ENCODE peak calls at places on chromosome 9, in six cellular contexts. T, A, K, B, I and V are unnamed samples.

GRCh38 chr9:136862849-136863622 is 3.1 kb downstream of the EDF1 start:
- DNase-seq in K (no peak), I (no peak), B (no peak), T (no peak), A (no peak), V (no peak)

GRCh38 chr9:137705443-137705863 is 86.6 kb downstream of the EHMT1 start:
- DNase-seq in I (peak), K (no peak), B (no peak), A (no peak), T (no peak), V (peak)

GRCh38 chr9:93143830-93144530 is 9.9 kb upstream of the NINJ1 start:
- DNase-seq in A (peak), K (no peak), T (no peak), I (no peak), B (no peak), V (no peak)

GRCh38 chr9:12162101-12162500 is 531.1 kb upstream of the TYRP1 start:
- DNase-seq in I (no peak), K (no peak), T (no peak), B (no peak), A (no peak), V (no peak)

GRCh38 chr9:125784286-125785049 is 37.3 kb downstream of the PBX3 start:
- DNase-seq in I (no peak), B (no peak), T (no peak), A (no peak), K (no peak), V (no peak)

GRCh38 chr9:77588319-77588937 is 59.7 kb downstream of the GNA14 start:
- DNase-seq in K (peak), A (no peak), I (no peak), T (no peak), B (peak), V (no peak)

GRCh38 chr9:15622596-15622995 is 69.8 kb downstream of the CCDC171 start:
- DNase-seq in K (no peak), I (no peak), A (peak), B (no peak), T (no peak), V (no peak)

GRCh38 chr9:97759611-97760288 is 62.6 kb upstream of the XPA start:
- DNase-seq in K (no peak), B (peak), A (no peak), T (no peak), I (no peak), V (no peak)

GRCh38 chr9:93303258-93303771 is 119.4 kb downstream of the WNK2 start:
- DNase-seq in B (no peak), A (no peak), T (no peak), I (peak), K (no peak), V (peak)

GRCh38 chr9:117046666-117047327 is 359.7 kb downstream of the TRIM32 start:
- DNase-seq in A (no peak), K (no peak), I (no peak), B (no peak), T (no peak), V (peak)

GRCh38 chr9:23842531-23843129 is 16.6 kb upstream of the ELAVL2 start:
- DNase-seq in A (no peak), I (no peak), B (no peak), K (no peak), T (no peak), V (no peak)

GRCh38 chr9:98256632-98257218 is 1.3 kb upstream of the TBC1D2 start:
- DNase-seq in I (no peak), B (no peak), K (no peak), T (no peak), A (peak), V (no peak)

GRCh38 chr9:127349483-127350127 is 47.4 kb upstream of the SLC2A8 start:
- DNase-seq in B (no peak), K (no peak), T (no peak), I (no peak), A (no peak), V (no peak)

GRCh38 chr9:138119202-138120027 is 241.8 kb downstream of the CACNA1B start:
- DNase-seq in A (no peak), B (no peak), K (no peak), I (no peak), T (no peak), V (no peak)

GRCh38 chr9:109456811-109457210 is 41.3 kb downstream of the PTPN3 start:
- DNase-seq in K (no peak), T (no peak), A (no peak), I (no peak), B (no peak), V (no peak)

GRCh38 chr9:22008662-22009562 is at the start of gene CDKN2B:
- DNase-seq in K (peak), T (peak), B (peak), A (no peak), I (peak), V (peak)

GRCh38 chr9:125646222-125647100 is 60.5 kb downstream of the MAPKAP1 start:
- DNase-seq in A (peak), K (no peak), T (no peak), B (no peak), I (no peak), V (no peak)

GRCh38 chr9:115593587-115594091 is 475.7 kb upstream of the TNC start:
- DNase-seq in B (peak), K (no peak), I (peak), T (no peak), A (peak), V (peak)

GRCh38 chr9:17824191-17824926 is 245.5 kb downstream of the SH3GL2 start:
- DNase-seq in K (no peak), T (no peak), B (no peak), A (peak), I (no peak), V (no peak)

GRCh38 chr9:105173306-105173705 is 71.1 kb upstream of the SLC44A1 start:
- DNase-seq in I (no peak), K (no peak), A (no peak), B (no peak), T (no peak), V (no peak)

GRCh38 chr9:128724744-128725211 is 851 bp upstream of the ZDHHC12 start:
- DNase-seq in B (peak), K (no peak), A (peak), T (peak), I (peak), V (peak)
- TF ChIP-seq CTCF in B (no peak), K (no peak), A (no peak), T (no peak), I (peak), V (no peak)

DNA sequence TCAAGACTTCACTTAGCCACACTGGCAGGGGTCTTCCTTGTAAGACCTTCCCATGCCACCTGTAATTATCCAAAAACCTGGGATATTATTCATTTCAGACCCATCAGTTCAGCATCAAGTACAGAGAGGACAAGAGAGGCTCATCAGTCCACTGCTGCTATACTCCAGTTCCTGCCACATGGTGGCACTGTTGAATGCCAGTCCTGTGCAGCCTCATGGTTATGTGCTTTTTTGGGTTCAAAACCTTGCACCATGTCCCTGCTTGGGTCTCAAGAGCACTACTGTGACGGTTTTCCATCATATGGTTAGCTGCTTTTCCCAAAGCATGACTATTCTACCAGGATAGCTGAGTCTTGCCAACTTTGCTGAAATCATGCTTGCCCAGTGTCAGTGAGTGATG is 8.5 kb downstream of the PTGS1 start:
- DNase-seq in B (no peak), K (no peak), I (no peak), A (peak), T (no peak), V (no peak)
- TF ChIP-seq CTCF in B (no peak), K (peak), I (peak), A (peak), T (no peak), V (peak)

DNA sequence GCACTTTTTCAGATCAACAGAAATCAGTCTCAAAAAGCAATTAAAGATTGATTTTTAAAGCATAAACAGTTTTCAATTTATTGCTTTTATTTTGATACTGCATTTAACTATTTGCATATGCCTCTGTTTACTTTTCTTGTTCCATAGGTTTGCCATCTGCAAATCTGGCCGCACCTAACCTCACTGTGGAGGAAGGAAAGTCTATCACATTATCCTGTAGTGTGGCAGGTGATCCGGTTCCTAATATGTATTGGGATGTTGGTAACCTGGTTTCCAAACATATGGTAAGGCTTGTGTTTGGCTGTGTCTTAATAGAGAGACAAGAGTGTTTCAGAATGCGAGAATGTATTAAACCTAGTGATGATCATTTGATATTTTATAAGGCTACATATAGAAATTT is 53.9 kb downstream of the NTRK2 start:
- DNase-seq in B (no peak), A (no peak), I (no peak), K (no peak), T (no peak), V (no peak)
- TF ChIP-seq CTCF in B (no peak), A (no peak), I (no peak), K (no peak), T (no peak), V (no peak)

GRCh38 chr9:101485873-101486692 is 47.6 kb upstream of the RNF20 start:
- DNase-seq in K (no peak), I (no peak), B (peak), A (no peak), T (peak), V (no peak)

GRCh38 chr9:101481296-101481695 is 45.7 kb upstream of the ALDOB start:
- DNase-seq in I (no peak), K (no peak), A (no peak), B (no peak), T (no peak), V (no peak)

GRCh38 chr9:101487443-101487855 is 46.2 kb upstream of the RNF20 start:
- DNase-seq in B (no peak), T (no peak), I (no peak), K (no peak), A (no peak), V (no peak)

GRCh38 chr9:101484046-101484445 is 48.5 kb upstream of the ALDOB start:
- DNase-seq in K (no peak), I (no peak), T (no peak), A (no peak), B (no peak), V (no peak)

DNA sequence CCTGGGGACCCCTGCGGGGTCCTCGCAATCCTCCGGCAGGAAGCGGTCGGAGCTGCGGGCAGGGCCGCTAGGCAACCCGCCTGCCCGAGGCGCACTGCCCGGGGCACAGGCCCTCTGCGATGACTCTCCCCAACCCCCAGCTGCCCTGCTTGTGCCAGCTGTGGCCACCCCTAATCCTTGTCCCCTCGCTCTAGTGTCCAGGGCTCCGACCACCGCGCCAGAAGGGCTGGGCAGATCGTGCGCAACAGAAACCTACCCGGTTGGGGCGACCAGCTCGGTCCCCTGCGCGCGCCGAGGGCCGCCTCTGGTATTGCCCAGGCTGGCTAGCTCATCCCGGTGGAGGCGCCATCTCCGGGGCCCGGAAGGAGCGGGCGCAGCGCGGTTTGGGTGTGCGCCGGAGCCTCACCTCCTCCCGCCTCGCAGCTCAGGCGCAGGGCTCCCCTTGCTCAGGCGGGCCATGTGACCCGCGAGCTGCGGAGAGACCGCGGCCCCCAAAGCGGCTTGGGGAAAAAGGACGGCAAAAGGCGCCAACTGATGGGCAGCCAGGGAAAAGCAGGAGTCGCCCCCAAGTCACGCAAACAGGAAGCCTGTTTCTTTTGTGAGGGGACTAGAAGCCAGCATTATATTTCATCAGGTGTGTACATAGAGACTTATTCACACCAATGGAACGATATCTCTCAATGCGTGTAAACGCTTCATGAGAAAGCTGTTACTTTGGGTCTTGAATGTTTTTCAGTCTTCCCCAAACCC is 46.8 kb upstream of the RNF20 start:
- DNase-seq in K (no peak), T (peak), A (no peak), I (no peak), B (peak), V (no peak)
- TF ChIP-seq CTCF in K (peak), T (no peak), A (no peak), I (no peak), B (peak), V (no peak)

GRCh38 chr9:88174324-88174723 is 36.0 kb upstream of the SPATA31C2 start:
- DNase-seq in K (no peak), T (no peak), B (peak), I (no peak), A (no peak), V (no peak)
- TF ChIP-seq CTCF in K (peak), T (no peak), B (no peak), I (no peak), A (no peak), V (no peak)

DNA sequence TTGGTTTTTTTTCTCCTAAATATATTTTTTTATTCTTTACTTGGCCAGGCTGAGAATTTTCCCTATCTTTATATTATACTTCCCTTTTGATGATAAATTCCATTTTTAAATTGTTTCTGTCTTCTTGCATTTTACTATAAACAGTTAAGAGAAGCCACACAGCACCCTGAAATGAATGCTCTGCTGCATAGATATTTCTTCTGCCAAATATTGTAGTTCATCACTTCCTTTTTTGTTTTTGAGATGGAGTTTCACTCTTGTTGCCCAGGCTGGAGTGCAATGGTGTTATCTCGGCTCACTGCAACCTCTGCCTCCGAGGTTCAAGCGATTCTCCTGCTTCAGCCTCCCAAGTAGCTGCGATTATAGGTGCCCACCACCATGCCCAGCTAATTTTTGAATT is 8.5 kb upstream of the INIP start:
- DNase-seq in A (no peak), K (no peak), B (no peak), I (no peak), T (no peak), V (no peak)
- TF ChIP-seq CTCF in A (no peak), K (no peak), B (no peak), I (no peak), T (no peak), V (no peak)

GRCh38 chr9:135727257-135727875 is 25.4 kb downstream of the KCNT1 start:
- DNase-seq in B (no peak), T (no peak), K (no peak), I (no peak), A (no peak), V (no peak)

GRCh38 chr9:135728436-135729110 is 26.6 kb downstream of the KCNT1 start:
- DNase-seq in B (no peak), A (no peak), K (no peak), I (no peak), T (no peak), V (no peak)

GRCh38 chr9:135729480-135729879 is 27.5 kb downstream of the KCNT1 start:
- DNase-seq in A (no peak), T (no peak), K (no peak), I (no peak), B (no peak), V (no peak)

GRCh38 chr9:135724186-135724797 is 22.3 kb downstream of the KCNT1 start:
- DNase-seq in B (no peak), T (no peak), I (no peak), A (no peak), K (no peak), V (no peak)

GRCh38 chr9:135726138-135726853 is 24.3 kb downstream of the KCNT1 start:
- DNase-seq in T (no peak), K (no peak), B (no peak), I (no peak), A (no peak), V (no peak)
- TF ChIP-seq CTCF in T (no peak), K (no peak), B (no peak), I (peak), A (peak), V (no peak)

GRCh38 chr9:42852133-42852532 is 668.7 kb downstream of the SPATA31A6 start:
- DNase-seq in B (peak), T (peak), K (no peak), I (no peak), A (peak), V (peak)
- TF ChIP-seq CTCF in B (peak), T (peak), K (no peak), I (no peak), A (peak), V (no peak)

GRCh38 chr9:6439051-6439703 is 26.2 kb downstream of the UHRF2 start:
- DNase-seq in B (no peak), T (no peak), I (no peak), K (no peak), A (no peak), V (no peak)
- TF ChIP-seq CTCF in B (no peak), T (no peak), I (no peak), K (no peak), A (no peak), V (no peak)